ENCODE peak calls at places on chromosomes 16 and 17, in four cellular contexts. P is lung, T is heart right ventricle, X is psoas muscle. U is an unnamed sample.

GRCh38 chr17:42179911-42180410 is 981 bp downstream of the KCNH4 start:
- DNase-seq in X (peak), T (peak), P (no peak), U (no peak)

GRCh38 chr16:88202207-88202745 is 180.5 kb upstream of the ZNF469 start:
- DNase-seq in P (no peak), X (no peak), T (no peak), U (no peak)

GRCh38 chr16:11025120-11025531 is 80.8 kb downstream of the CLEC16A start:
- DNase-seq in T (no peak), P (no peak), X (no peak), U (no peak)

GRCh38 chr16:25095636-25096035 is 15.9 kb upstream of the LCMT1 start:
- DNase-seq in T (no peak), X (no peak), P (no peak), U (no peak)

GRCh38 chr17:1495265-1495664 is 2.8 kb upstream of the MYO1C start:
- DNase-seq in X (peak), T (peak), P (no peak), U (no peak)

GRCh38 chr17:20028436-20028835 is 19.3 kb downstream of the SPECC1 start:
- DNase-seq in T (no peak), P (no peak), X (no peak), U (no peak)

GRCh38 chr17:499836-500543 is 147.4 kb upstream of the RPH3AL start:
- DNase-seq in X (no peak), P (peak), T (no peak), U (no peak)

GRCh38 chr16:66924527-66925321 is 611 bp downstream of the RRAD start:
- DNase-seq in X (peak), P (no peak), T (no peak), U (no peak)

GRCh38 chr16:64544859-64545258 is 577.0 kb downstream of the CDH11 start:
- DNase-seq in T (no peak), X (no peak), P (no peak), U (no peak)

GRCh38 chr17:62664336-62665120 is 37.1 kb downstream of the MRC2 start:
- DNase-seq in X (no peak), T (no peak), P (no peak), U (no peak)

GRCh38 chr16:46850619-46851555 is 19.9 kb upstream of the C16orf87 start:
- DNase-seq in X (no peak), P (no peak), T (no peak), U (no peak)

GRCh38 chr16:47815655-47816054 is 340.1 kb downstream of the ABCC12 start:
- DNase-seq in T (no peak), X (no peak), P (no peak), U (no peak)

GRCh38 chr17:5533486-5534315 is 47.3 kb downstream of the MIS12 start:
- DNase-seq in X (no peak), T (no peak), P (no peak), U (no peak)

GRCh38 chr17:27573971-27574525 is 56.9 kb upstream of the LGALS9 start:
- DNase-seq in X (peak), T (no peak), P (no peak), U (no peak)

GRCh38 chr16:30715777-30716445 is 16.9 kb downstream of the SRCAP start:
- DNase-seq in P (no peak), T (no peak), X (no peak), U (no peak)

GRCh38 chr16:1102921-1103648 is 7.0 kb upstream of the C1QTNF8 start:
- DNase-seq in X (peak), P (peak), T (peak), U (no peak)

GRCh38 chr16:86545481-86545880 is 9.6 kb downstream of the MTHFSD start:
- DNase-seq in P (no peak), T (no peak), X (no peak), U (no peak)

GRCh38 chr17:7610641-7611040 is 4.1 kb downstream of the FXR2 start:
- DNase-seq in T (no peak), P (no peak), X (no peak), U (no peak)

GRCh38 chr16:61654962-61655361 is 381.3 kb downstream of the CDH8 start:
- DNase-seq in X (no peak), P (no peak), T (no peak), U (no peak)

GRCh38 chr17:49085565-49086315 is 46.8 kb upstream of the B4GALNT2 start:
- DNase-seq in T (no peak), P (no peak), X (no peak), U (no peak)

GRCh38 chr16:31807086-31807485 is 66.5 kb upstream of the ZNF267 start:
- DNase-seq in X (no peak), T (no peak), P (no peak), U (no peak)

GRCh38 chr17:43531955-43532354 is 14.2 kb downstream of the ETV4 start:
- DNase-seq in T (no peak), P (no peak), X (no peak), U (no peak)

GRCh38 chr17:43532581-43532980 is 13.6 kb downstream of the ETV4 start:
- DNase-seq in X (no peak), T (no peak), P (no peak), U (no peak)

GRCh38 chr17:43530303-43531081 is 15.6 kb downstream of the ETV4 start:
- DNase-seq in X (peak), P (peak), T (peak), U (peak)

GRCh38 chr17:43529977-43530302 is 16.2 kb downstream of the ETV4 start:
- DNase-seq in T (no peak), X (no peak), P (no peak), U (no peak)

DNA sequence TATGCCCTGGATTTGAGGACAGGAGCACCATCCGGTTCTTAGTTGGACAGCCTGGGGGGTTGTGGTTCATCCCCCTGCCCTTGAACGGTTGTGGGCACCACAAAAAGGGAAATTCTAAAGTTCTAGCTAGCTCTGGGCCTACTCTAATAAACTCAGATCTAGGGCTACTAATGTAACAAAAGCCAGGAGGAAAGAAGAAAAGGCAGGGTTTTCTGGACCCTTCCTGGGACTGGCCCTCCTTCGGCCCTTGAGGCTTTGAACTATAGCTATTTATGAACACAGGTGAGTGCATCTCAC is 15.1 kb downstream of the ETV4 start:
- DNase-seq in P (no peak), T (no peak), X (no peak), U (no peak)
- H3K27ac ChIP-seq in P (peak), T (peak), X (peak), U (peak)

GRCh38 chr17:29956225-29956624 is 14.8 kb downstream of the EFCAB5 start:
- DNase-seq in X (no peak), P (no peak), T (no peak), U (no peak)
- H3K27ac ChIP-seq in X (no peak), P (no peak), T (no peak), U (no peak)

DNA sequence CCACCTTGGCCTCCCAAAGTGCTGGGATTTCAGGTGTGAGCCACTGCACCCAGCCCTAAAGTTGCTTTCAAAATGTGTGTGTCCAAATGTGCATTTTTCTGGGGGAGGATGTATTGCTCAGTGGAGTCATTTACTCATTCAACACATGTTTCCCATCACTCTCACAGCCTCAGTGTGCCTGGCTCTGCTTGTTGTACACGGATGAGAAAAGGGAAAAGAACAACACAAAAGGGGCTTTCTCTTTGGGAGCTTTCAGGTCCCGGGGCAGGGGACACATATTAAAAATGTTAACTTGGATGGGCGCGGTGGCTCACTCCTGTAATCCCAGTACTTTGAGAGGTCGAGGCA is 1.7 kb upstream of the PPL start:
- DNase-seq in P (no peak), X (no peak), T (no peak), U (no peak)
- H3K27ac ChIP-seq in P (no peak), X (no peak), T (no peak), U (no peak)

DNA sequence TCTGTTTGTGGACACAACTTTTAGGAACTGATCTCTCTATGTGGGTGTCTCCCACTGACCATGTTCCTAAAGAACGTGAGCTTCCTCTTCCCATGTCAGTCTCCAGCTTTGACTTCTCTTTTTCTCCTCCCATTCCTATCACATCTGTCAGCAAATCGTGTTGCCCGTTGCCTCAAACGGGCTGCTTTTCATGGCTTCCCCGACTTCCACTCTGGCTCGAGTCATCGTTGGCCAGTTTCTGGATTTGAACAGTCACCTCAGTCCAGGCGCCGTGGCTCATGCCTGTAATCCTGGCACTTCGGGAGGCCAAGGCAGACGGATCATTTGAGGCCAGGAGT is 5.4 kb downstream of the ABCC1 start:
- DNase-seq in P (no peak), X (peak), T (no peak), U (no peak)
- H3K27ac ChIP-seq in P (no peak), X (peak), T (peak), U (no peak)

GRCh38 chr17:11245792-11246191 is 4.8 kb downstream of the SHISA6 start:
- DNase-seq in T (no peak), X (no peak), P (no peak), U (no peak)

GRCh38 chr17:11241611-11242226 is 706 bp downstream of the SHISA6 start:
- DNase-seq in X (no peak), T (no peak), P (no peak), U (no peak)

GRCh38 chr17:11244781-11245180 is 3.8 kb downstream of the SHISA6 start:
- DNase-seq in P (no peak), X (no peak), T (no peak), U (no peak)

GRCh38 chr17:11240841-11241610 is at the start of gene SHISA6:
- DNase-seq in T (no peak), P (no peak), X (no peak), U (no peak)

DNA sequence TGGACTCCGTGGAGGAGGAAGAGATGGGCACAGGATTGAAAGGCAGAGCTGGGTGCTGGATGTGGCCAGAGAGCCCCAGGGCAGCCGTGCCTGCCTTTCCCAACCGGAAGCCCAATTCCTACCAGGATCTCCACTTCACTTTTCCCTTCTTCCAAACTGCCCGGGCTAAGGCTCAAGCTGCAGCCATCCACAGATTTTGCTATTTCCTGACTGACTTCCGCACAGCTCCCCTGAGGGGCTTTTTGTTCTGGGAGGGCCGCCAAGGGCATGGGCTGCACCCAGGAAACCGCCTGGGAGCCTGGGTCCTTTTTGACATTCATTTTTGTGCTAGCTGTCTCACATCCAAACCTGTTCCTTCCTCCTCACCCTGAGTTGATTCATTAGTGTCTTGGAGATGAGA is 4.2 kb downstream of the SHISA6 start:
- DNase-seq in T (peak), X (peak), P (no peak), U (no peak)
- H3K27ac ChIP-seq in T (peak), X (no peak), P (peak), U (no peak)

GRCh38 chr16:3067929-3068288 is 2.5 kb downstream of the IL32 start:
- DNase-seq in T (no peak), P (no peak), X (no peak), U (no peak)
- H3K27ac ChIP-seq in T (peak), P (no peak), X (no peak), U (no peak)

GRCh38 chr17:10789694-10790271 is 14.1 kb downstream of the TMEM238L start:
- DNase-seq in X (no peak), T (no peak), P (no peak), U (no peak)
- H3K27ac ChIP-seq in X (no peak), T (no peak), P (no peak), U (no peak)

GRCh38 chr17:81683584-81684441 is at the start of the genes ARL16 and HGS:
- DNase-seq in X (peak), T (peak), P (peak), U (peak)

GRCh38 chr17:81684442-81684911 is 666 bp downstream of the HGS start:
- DNase-seq in X (no peak), T (no peak), P (no peak), U (no peak)

GRCh38 chr17:81681672-81682071 is 1.9 kb downstream of the ARL16 start:
- DNase-seq in P (no peak), T (no peak), X (peak), U (no peak)

GRCh38 chr17:81682565-81683207 is 911 bp downstream of the ARL16 start:
- DNase-seq in T (no peak), X (no peak), P (no peak), U (no peak)

DNA sequence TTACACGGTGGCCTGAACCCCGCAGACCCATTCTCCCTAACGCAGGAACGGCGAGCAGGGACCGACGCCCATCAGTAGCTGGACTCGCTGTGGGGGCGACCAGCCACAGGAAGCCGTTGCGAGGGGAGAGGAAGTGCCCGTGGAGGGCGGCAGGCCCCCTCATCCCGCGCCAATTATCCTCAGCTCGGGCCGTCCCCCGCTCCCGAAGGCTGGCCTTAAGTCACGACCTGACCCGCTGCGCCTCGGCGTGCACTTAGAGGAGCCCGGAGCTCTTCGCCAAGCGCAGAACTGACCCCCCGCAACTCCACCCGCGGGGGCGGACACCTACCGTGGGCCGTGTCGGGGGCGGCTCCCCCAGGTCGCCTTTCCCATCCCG is 401 bp downstream of the ARL16 start:
- DNase-seq in P (no peak), X (no peak), T (no peak), U (no peak)
- H3K27ac ChIP-seq in P (peak), X (peak), T (peak), U (peak)

U was measured in uterus.